ENCODE peak calls at places on chromosomes 1 and 21, in six cellular contexts. I is endothelial cell, O is adrenal gland, T is upper lobe of right lung, G is cardiac muscle cell, K is left ventricle myocardium inferior. M is an unnamed sample.

GRCh38 chr1:228210076-228210651 is 2.3 kb downstream of the OBSCN start:
- DNase-seq in T (no peak), I (no peak), G (no peak), K (peak), O (no peak), M (peak)

GRCh38 chr21:43369124-43369523 is 57.8 kb downstream of the SIK1 start:
- DNase-seq in T (no peak), K (no peak), I (no peak), G (no peak), O (peak), M (no peak)

GRCh38 chr21:30719401-30719800 is 824 bp upstream of the KRTAP21-3 start:
- DNase-seq in K (no peak), I (no peak), O (no peak), G (no peak), T (no peak), M (no peak)

GRCh38 chr21:25607812-25608737 is 794 bp upstream of the MRPL39 start:
- DNase-seq in O (peak), T (peak), G (peak), I (peak), K (peak), M (peak)

GRCh38 chr1:228212415-228212965 is 4.6 kb downstream of the OBSCN start:
- DNase-seq in K (no peak), T (no peak), G (no peak), O (no peak), I (no peak), M (no peak)

GRCh38 chr1:97849350-97850339 is 71.2 kb downstream of the DPYD start:
- DNase-seq in I (no peak), O (no peak), T (no peak), K (no peak), G (no peak), M (peak)

GRCh38 chr1:2106681-2107405 is 56.6 kb downstream of the PRKCZ start:
- DNase-seq in G (no peak), T (peak), O (no peak), I (no peak), K (no peak), M (no peak)

GRCh38 chr1:113895084-113895483 is 7.7 kb upstream of the BCL2L15 start:
- DNase-seq in T (no peak), K (no peak), I (no peak), O (no peak), G (no peak), M (no peak)

GRCh38 chr1:49356594-49356993 is 579.9 kb upstream of the BEND5 start:
- DNase-seq in I (no peak), T (no peak), K (no peak), G (no peak), O (no peak), M (no peak)

GRCh38 chr1:75764057-75764655 is 21.9 kb upstream of the RABGGTB start:
- DNase-seq in T (no peak), K (no peak), O (no peak), G (no peak), I (no peak), M (no peak)

GRCh38 chr1:94396356-94396755 is 21.8 kb upstream of the ABCD3 start:
- DNase-seq in I (peak), T (no peak), O (no peak), G (peak), K (no peak), M (no peak)

GRCh38 chr21:32113486-32113885 is 165.4 kb downstream of the MIS18A start:
- DNase-seq in G (no peak), K (no peak), T (no peak), O (no peak), I (no peak), M (no peak)

GRCh38 chr1:66546045-66546810 is 12.3 kb downstream of the SGIP1 start:
- DNase-seq in G (no peak), T (no peak), O (no peak), I (no peak), K (no peak), M (no peak)

GRCh38 chr1:66325594-66326380 is 208.2 kb upstream of the SGIP1 start:
- DNase-seq in O (no peak), K (no peak), G (no peak), T (no peak), I (no peak), M (no peak)

GRCh38 chr1:151867785-151868403 is 14.4 kb upstream of the THEM5 start:
- DNase-seq in G (no peak), I (no peak), O (no peak), K (no peak), T (no peak), M (no peak)

GRCh38 chr1:64703600-64703999 is 41.3 kb upstream of the RAVER2 start:
- DNase-seq in O (no peak), I (no peak), G (no peak), K (no peak), T (no peak), M (no peak)

GRCh38 chr1:99566290-99567021 is 79.5 kb upstream of the PALMD start:
- DNase-seq in O (no peak), G (no peak), K (no peak), I (no peak), T (no peak), M (no peak)

DNA sequence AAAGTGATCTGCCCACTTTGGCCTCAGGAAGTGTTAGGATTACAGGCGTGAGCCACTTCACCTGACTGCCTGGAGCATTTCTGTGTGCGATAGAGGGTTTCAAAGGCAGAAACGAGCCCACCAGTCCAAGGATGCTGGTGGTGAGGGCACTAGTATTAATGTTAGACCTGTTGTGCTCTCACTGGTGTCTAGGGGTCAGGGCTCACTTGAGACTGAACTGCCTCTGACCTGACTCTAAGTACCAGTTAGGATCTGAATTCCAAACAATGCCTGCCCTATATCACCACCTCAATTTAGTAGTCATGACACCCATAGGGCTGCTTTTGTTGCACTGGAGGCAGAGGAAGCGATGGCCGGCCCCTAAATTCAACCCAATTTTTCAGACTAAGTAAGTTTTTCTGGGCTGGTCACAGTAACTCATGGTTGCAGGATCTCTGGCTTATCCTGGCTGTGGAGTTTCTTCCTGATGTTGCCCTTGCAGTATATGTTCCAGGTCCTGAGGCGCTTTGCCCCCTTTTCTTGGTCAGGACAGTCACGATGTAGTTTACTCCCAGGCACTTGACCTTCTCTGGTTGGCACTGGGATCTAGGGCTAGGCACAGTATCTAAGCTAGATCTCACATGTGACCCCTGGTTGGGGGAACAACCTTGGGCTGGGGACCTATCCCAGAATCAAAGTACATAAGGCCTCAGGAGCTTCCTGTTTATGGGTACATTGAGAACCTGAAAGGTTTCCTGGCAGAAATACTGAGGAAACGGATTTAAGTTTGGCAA is 4.5 kb downstream of the CCDC17 start:
- DNase-seq in G (no peak), K (no peak), I (no peak), O (no peak), T (no peak), M (no peak)
- TF ChIP-seq CTCF in G (no peak), K (no peak), I (no peak), O (no peak), T (no peak), M (no peak)

DNA sequence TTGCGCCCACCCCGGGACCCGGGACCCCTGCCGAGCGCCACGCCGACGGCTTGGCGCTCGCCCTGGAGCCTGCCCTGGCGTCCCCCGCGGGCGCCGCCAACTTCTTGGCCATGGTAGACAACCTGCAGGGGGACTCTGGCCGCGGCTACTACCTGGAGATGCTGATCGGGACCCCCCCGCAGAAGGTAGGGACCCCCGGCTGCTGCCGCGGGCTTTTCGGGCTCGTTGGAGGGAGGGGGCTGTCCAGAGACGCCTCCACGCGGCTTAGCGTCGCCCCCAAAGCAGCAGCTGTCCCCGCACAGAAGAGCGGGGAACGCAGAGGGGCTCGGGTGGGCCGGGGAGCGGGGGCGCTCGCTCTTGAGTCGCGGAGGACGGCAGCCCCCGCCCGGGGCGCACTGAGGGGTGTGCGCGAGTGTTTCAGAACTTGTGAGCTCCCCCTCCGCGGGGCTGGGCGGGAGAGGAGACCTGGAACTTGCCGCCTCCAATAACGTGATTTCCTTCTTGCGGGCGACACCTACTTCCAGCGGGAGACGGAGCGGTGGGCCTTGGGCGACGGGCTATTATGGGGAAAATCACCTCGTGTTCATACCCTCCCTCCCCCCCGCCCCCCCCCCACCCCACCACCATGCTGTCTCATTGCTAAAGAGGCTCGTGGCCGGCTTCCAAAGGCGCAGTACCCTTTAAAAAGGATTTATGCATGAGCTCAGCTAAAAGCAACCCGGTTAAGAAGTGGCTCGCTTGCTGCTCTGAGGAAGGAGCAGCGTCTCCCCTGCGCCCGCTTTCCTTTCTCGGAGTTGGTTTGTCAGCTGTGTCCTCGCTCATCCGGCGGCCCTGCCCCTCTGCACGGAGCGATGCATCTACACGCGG is 664 bp downstream of the BACE2 start:
- DNase-seq in O (peak), K (peak), G (peak), I (peak), T (peak), M (peak)
- TF ChIP-seq CTCF in O (no peak), K (no peak), G (peak), I (no peak), T (no peak), M (no peak)

DNA sequence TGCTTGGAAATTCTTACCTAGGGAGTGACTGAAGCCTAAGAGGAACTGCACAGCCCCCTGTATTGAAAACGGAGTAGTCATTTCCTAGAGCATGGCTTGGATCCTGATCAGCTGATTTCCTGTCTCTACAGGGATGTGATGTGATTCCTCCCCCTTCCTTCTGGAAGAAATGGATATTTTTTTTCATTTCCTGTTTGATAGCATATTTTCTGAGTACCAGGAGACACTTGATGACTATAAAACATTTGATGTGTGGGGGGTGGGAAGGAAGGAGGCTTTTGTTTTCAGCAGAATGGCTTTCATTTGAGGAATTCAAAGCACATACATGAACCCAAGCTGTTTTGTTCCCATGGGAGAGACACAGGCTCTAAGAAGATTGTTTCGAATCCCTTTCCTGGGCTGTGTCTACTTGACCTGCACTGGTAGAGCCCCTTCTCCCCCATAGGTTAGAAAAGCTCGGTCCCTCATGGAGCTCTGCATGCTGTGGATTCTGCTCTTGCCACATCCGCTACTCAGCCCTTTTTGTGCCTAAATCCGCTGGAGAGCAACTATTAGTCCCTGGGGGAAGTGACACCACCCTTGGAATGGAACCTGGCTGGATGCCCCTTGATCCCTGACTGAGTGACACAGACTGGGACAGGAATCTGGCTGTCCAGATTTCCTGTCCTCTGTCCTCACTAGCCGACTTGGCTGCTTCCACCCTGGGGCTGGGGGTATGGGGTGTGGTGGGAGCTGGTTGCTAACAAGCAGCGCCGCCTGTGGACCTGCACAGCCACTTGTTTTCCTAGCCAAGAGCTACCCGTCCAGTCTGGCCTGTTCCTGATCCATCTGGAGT is 71.8 kb upstream of the MACF1 start:
- DNase-seq in G (peak), K (peak), T (peak), I (peak), O (peak), M (no peak)
- TF ChIP-seq CTCF in G (peak), K (peak), T (peak), I (peak), O (no peak), M (peak)

GRCh38 chr1:147515046-147515869 is 26.0 kb upstream of the BCL9 start:
- DNase-seq in I (peak), T (no peak), G (no peak), O (no peak), K (no peak), M (peak)
- TF ChIP-seq CTCF in I (no peak), T (peak), G (no peak), O (peak), K (peak), M (peak)

GRCh38 chr1:156130578-156130942 is 16.0 kb downstream of the LMNA start:
- DNase-seq in G (no peak), K (no peak), T (no peak), I (no peak), O (peak), M (no peak)
- TF ChIP-seq CTCF in G (no peak), K (peak), T (no peak), I (peak), O (peak), M (no peak)

GRCh38 chr1:221979461-221980032 is 237.7 kb upstream of the DUSP10 start:
- DNase-seq in O (no peak), I (no peak), T (no peak), K (no peak), G (no peak), M (no peak)
- TF ChIP-seq CTCF in O (no peak), I (peak), T (no peak), K (peak), G (peak), M (peak)

M was measured in retinal pigment epithelial cell.